ENCODE peak calls at places on chromosome 5, in four cellular contexts. D is EL; T is M059J; Q is activated naive CD8-positive, alpha-beta T cell treated with anti-CD3 and anti-CD28 coated beads, Interleukin-2, amount 50 U/mL, for 16 hours. J is an unnamed sample.

GRCh38 chr5:75058986-75059508 is 6.7 kb upstream of the GCNT4 start:
- DNase-seq in Q (no peak), T (no peak), D (no peak), J (no peak)

GRCh38 chr5:59328801-59329296 is 564.7 kb downstream of the PDE4D start:
- DNase-seq in Q (no peak), D (peak; percentile 20), T (peak; percentile 79), J (peak; percentile 83)

GRCh38 chr5:42557689-42558088 is 134.4 kb downstream of the GHR start:
- DNase-seq in Q (no peak), T (no peak), D (no peak), J (no peak)

GRCh38 chr5:180832638-180833068 is 28.4 kb downstream of the ZFP62 start:
- DNase-seq in Q (no peak), T (no peak), D (no peak), J (no peak)

GRCh38 chr5:78666041-78666444 is 17.5 kb upstream of the LHFPL2 start:
- DNase-seq in Q (no peak), D (no peak), T (no peak), J (no peak)

GRCh38 chr5:15021286-15022046 is 149.9 kb upstream of the ANKH start:
- DNase-seq in T (peak; percentile 81), D (peak; percentile 81), Q (no peak), J (no peak)

GRCh38 chr5:5492087-5492933 is 69.8 kb downstream of the ICE1 start:
- DNase-seq in T (peak; percentile 62), D (peak; percentile 61), Q (no peak), J (no peak)

GRCh38 chr5:61030163-61030482 is 85.1 kb downstream of the NDUFAF2 start:
- DNase-seq in Q (no peak), D (peak; percentile 70), T (no peak), J (no peak)

GRCh38 chr5:160231789-160232342 is 2.6 kb downstream of the FABP6 start:
- DNase-seq in T (peak; percentile 40), Q (no peak), D (no peak), J (no peak)

GRCh38 chr5:172528440-172528839 is 74.1 kb upstream of the SH3PXD2B start:
- DNase-seq in T (no peak), Q (no peak), D (peak; percentile 11), J (no peak)

GRCh38 chr5:158746979-158747378 is 352.7 kb downstream of the EBF1 start:
- DNase-seq in Q (no peak), D (no peak), T (no peak), J (no peak)

GRCh38 chr5:115377468-115378217 is 81.2 kb upstream of the CCDC112 start:
- DNase-seq in D (peak; percentile 88), T (peak; percentile 87), Q (no peak), J (peak; percentile 84)

J was measured in kidney epithelial cell.